ENCODE peak calls at places on chromosomes 11 and 22, in six cellular contexts. W is brain microvascular endothelial cell, A is uterus, U is lower lobe of right lung, S is fibroblast of lung, V is esophagus squamous epithelium. R is an unnamed sample. For H3K27me3, the result is how much of the 10 kb centered on the place peaks cover.

GRCh38 chr11:97815667-97816066 is 1205.1 kb upstream of the CNTN5 start:
- DNase-seq in W (no peak), A (no peak), V (no peak), S (peak), U (no peak), R (no peak)

GRCh38 chr22:17120281-17120680 is 879 bp downstream of the TMEM121B start:
- DNase-seq in S (peak), A (no peak), V (no peak), W (no peak), U (peak), R (peak)

GRCh38 chr11:65547446-65548125 is 10.6 kb downstream of the LTBP3 start:
- DNase-seq in S (no peak), A (no peak), U (no peak), V (no peak), W (no peak), R (peak)

GRCh38 chr11:77353131-77353530 is 51.6 kb upstream of the GDPD4 start:
- DNase-seq in V (no peak), A (no peak), S (peak), U (no peak), W (no peak), R (no peak)

GRCh38 chr11:27084407-27084985 is 43.9 kb downstream of the BBOX1 start:
- DNase-seq in W (no peak), S (peak), A (no peak), V (no peak), U (no peak), R (no peak)

GRCh38 chr22:36452473-36453265 is 28.8 kb downstream of the TXN2 start:
- DNase-seq in V (no peak), U (no peak), S (no peak), A (no peak), W (no peak), R (no peak)

GRCh38 chr11:128468106-128468505 is 119.3 kb downstream of the ETS1 start:
- DNase-seq in A (no peak), U (no peak), W (no peak), S (no peak), V (no peak), R (no peak)

GRCh38 chr11:1943977-1944376 is 3.2 kb upstream of the MRPL23 start:
- DNase-seq in V (no peak), U (peak), W (no peak), S (no peak), A (peak), R (peak)

GRCh38 chr11:10488121-10488580 is 33.1 kb downstream of the AMPD3 start:
- DNase-seq in V (no peak), W (no peak), S (no peak), U (no peak), A (no peak), R (no peak)

GRCh38 chr11:45771194-45771941 is 33.6 kb upstream of the SLC35C1 start:
- DNase-seq in A (peak), U (peak), S (peak), V (no peak), W (peak), R (peak)

GRCh38 chr11:8325905-8326304 is 62.2 kb upstream of the LMO1 start:
- DNase-seq in W (no peak), A (no peak), S (no peak), U (no peak), V (no peak), R (peak)

GRCh38 chr11:724733-725386 is 18.8 kb downstream of the EPS8L2 start:
- DNase-seq in W (no peak), V (no peak), U (no peak), A (no peak), S (no peak), R (no peak)

GRCh38 chr11:77525455-77526091 is 51.7 kb upstream of the PAK1 start:
- DNase-seq in V (no peak), U (no peak), S (no peak), W (no peak), A (no peak), R (no peak)

GRCh38 chr11:13292970-13293369 is 15.4 kb downstream of the BMAL1 start:
- DNase-seq in U (no peak), A (no peak), S (no peak), V (no peak), W (no peak), R (no peak)

GRCh38 chr11:66311965-66312548 is 4.8 kb downstream of the CD248 start:
- DNase-seq in U (peak), W (peak), S (peak), V (peak), A (peak), R (peak)

GRCh38 chr11:46920709-46921108 is 2.4 kb upstream of the LRP4 start:
- DNase-seq in S (peak), U (no peak), W (peak), A (peak), V (no peak), R (no peak)

GRCh38 chr11:112634551-112634950 is 326.7 kb upstream of the NCAM1 start:
- DNase-seq in V (no peak), A (no peak), U (no peak), S (no peak), W (no peak), R (no peak)

GRCh38 chr22:19622061-19622441 is 92.3 kb upstream of the SEPTIN5 start:
- DNase-seq in W (no peak), S (no peak), A (no peak), V (no peak), U (no peak), R (peak)

GRCh38 chr11:119684361-119685072 is 44.5 kb downstream of the NECTIN1 start:
- DNase-seq in A (no peak), S (peak), U (no peak), W (peak), V (no peak), R (no peak)

GRCh38 chr22:46726066-46726985 is 11.7 kb downstream of the CERK start:
- DNase-seq in U (no peak), W (no peak), A (no peak), S (no peak), V (no peak), R (no peak)

GRCh38 chr22:50529416-50530279 is at the start of gene TYMP:
- DNase-seq in U (peak), A (peak), V (no peak), S (no peak), W (no peak), R (no peak)

GRCh38 chr11:12841946-12842630 is 167.0 kb upstream of the RASSF10 start:
- DNase-seq in W (peak), A (peak), V (no peak), S (peak), U (no peak), R (no peak)

GRCh38 chr22:26045855-26046254 is 123.4 kb upstream of the SEZ6L start:
- DNase-seq in S (no peak), W (no peak), A (no peak), U (no peak), V (no peak), R (no peak)

GRCh38 chr22:26050079-26050478 is 119.2 kb upstream of the SEZ6L start:
- DNase-seq in A (no peak), W (no peak), U (no peak), S (no peak), V (no peak), R (no peak)

GRCh38 chr22:26045051-26045450 is 124.2 kb upstream of the SEZ6L start:
- DNase-seq in V (no peak), W (no peak), S (no peak), U (no peak), A (no peak), R (no peak)

GRCh38 chr22:26047516-26047915 is 121.7 kb upstream of the SEZ6L start:
- DNase-seq in W (no peak), V (no peak), U (no peak), A (no peak), S (no peak), R (no peak)

GRCh38 chr22:26047920-26048319 is 121.3 kb upstream of the SEZ6L start:
- DNase-seq in S (no peak), A (no peak), W (no peak), V (no peak), U (no peak), R (no peak)
- H3K27me3 ChIP-seq in S (under half), A (under half), W (under half), V (under half), U (under half), R (under half)

GRCh38 chr11:19951558-19952083 is 208.7 kb downstream of the DBX1 start:
- DNase-seq in W (no peak), S (peak), U (no peak), V (no peak), A (no peak), R (no peak)

GRCh38 chr11:19952101-19952605 is 208.1 kb downstream of the DBX1 start:
- DNase-seq in S (peak), A (no peak), U (no peak), V (no peak), W (no peak), R (no peak)

GRCh38 chr11:19947521-19948114 is 212.7 kb downstream of the DBX1 start:
- DNase-seq in U (no peak), V (no peak), W (no peak), S (no peak), A (no peak), R (no peak)

DNA sequence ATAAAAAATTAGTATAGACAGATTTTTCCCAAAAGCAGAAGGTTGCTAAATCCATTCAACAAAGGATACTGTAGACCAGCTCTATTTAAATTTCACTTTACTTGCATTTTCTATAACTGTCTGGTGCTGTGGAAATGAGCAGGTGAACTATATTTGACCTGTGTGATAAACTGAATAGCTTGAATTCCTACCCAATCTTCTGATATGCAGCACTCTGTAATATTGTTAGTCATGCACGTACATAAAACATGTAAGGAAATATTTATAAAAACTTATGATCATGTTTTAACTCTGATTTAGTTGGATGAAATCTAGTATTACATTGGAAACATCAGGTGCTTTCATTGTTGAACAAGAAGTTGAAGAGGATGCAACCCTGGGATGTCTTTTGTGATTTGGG is 213.6 kb downstream of the DBX1 start:
- DNase-seq in W (peak), S (no peak), A (no peak), V (no peak), U (no peak), R (no peak)
- H3K27me3 ChIP-seq in W (under half), S (under half), A (under half), V (under half), U (under half), R (under half)

GRCh38 chr22:41021655-41022454 is 70.5 kb upstream of the EP300 start:
- DNase-seq in A (peak), V (no peak), U (peak), S (peak), W (no peak), R (peak)
- H3K27me3 ChIP-seq in A (under half), V (under half), U (under half), S (under half), W (under half), R (under half)

DNA sequence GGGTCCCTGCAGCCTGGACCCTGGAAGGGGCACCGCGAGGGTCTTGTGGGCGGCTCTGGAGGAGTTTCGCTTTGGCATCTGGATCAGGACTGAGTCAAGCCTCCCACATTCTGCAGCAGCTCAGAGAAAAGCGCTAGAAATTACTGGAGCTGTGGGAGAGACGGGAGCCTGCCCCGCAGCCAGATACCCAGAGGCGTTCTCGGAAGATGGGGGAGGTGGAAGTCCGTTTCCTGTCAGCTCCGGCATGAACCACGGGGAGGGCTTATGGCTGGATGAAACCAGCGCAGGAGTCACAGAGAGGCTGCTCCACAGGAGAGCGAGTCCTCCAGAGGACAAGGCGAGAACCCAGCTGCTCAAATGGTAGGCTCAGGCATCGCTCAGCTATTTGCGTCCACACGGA is 379.3 kb downstream of the OPCML start:
- DNase-seq in W (no peak), U (no peak), S (no peak), V (no peak), A (no peak), R (no peak)
- H3K27me3 ChIP-seq in W (under half), U (under half), S (under half), V (half or more), A (under half), R (under half)

GRCh38 chr11:61761440-61762163 is 9.2 kb downstream of the MYRF start:
- DNase-seq in U (no peak), A (no peak), W (no peak), V (no peak), S (no peak), R (no peak)

GRCh38 chr11:61762798-61763197 is 10.4 kb downstream of the MYRF start:
- DNase-seq in W (no peak), V (no peak), A (peak), S (no peak), U (no peak), R (no peak)

GRCh38 chr11:61763930-61764605 is 11.6 kb downstream of the MYRF start:
- DNase-seq in A (no peak), V (no peak), U (no peak), W (no peak), S (no peak), R (no peak)

GRCh38 chr11:61760946-61761345 is 8.5 kb downstream of the MYRF start:
- DNase-seq in W (no peak), U (no peak), A (no peak), S (no peak), V (no peak), R (no peak)

DNA sequence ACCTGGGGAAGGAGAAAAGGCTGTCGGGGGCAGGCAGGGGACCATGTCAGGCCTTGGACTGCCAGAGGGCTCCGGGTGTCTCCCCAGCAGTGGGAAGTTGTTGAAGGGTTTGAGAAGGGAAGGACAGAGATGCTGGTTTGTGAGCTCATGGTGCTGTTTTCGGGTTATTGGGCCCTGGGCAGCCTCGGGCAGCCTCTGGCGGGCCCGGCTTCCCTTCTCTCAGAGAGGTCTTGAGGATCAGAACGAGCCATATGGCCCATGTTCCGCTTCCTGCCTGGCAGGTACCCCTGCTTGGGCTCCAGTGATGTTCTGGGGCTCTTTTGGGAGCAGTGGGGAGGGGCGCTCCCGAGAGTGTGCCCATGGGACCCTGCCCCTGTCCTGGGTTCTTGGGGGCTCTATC is 9.8 kb downstream of the MYRF start:
- DNase-seq in A (no peak), W (no peak), V (no peak), S (no peak), U (no peak), R (no peak)
- H3K27me3 ChIP-seq in A (under half), W (under half), V (half or more), S (under half), U (under half), R (under half)

DNA sequence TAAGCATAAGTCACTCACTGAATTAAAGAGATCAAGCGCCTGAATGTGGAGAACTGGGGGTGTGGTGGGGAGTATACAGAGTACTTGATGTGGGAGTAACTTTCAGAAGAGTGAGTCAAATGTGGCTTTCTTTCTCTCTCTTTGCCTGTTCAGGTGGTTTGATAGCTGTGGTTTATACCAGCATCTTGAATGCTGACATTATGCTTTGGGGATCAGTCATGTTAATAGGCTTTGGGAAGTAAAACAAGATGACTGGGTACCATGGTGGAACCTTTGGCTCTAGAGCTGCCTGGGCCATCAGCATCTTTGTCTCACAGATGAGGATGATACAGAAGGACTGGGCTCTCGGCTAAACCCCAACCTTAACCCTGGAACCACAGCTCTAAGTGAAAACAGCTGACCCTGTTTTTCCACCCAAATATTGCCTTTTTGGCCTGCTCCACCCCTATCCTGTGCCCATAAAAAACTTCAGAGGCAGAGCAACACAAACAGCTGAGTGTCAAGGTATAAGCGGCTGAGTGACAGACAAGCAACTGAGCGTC is 58.2 kb upstream of the GNAZ start:
- DNase-seq in U (no peak), A (no peak), S (no peak), V (no peak), W (no peak), R (no peak)
- H3K27me3 ChIP-seq in U (under half), A (under half), S (under half), V (under half), W (under half), R (under half)

GRCh38 chr11:19013181-19013857 is 47.2 kb downstream of the MRGPRX2 start:
- DNase-seq in U (no peak), V (no peak), A (no peak), S (no peak), W (no peak), R (no peak)
- H3K27me3 ChIP-seq in U (under half), V (under half), A (under half), S (under half), W (under half), R (under half)

DNA sequence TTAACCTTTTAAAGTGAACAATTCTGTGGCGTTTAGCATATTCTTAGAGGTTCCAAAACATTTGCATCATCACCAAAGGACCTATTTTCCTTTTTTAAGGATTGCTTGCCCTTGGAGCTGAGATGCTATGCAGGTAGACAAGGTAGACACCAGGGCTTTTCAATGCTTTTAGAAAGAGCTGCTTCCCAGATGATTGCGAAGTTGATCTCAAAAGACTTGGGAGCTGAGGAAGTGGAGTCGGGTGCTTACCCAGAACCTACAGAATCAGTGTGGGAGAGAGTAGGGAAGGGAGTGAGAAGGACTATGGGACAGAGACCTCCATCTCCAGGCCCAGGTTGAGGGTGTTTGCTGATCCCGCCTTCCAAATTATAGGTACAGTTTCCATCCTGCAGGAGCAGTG is 11.1 kb upstream of the ALX4 start:
- DNase-seq in S (no peak), A (no peak), U (no peak), W (no peak), V (no peak), R (no peak)
- H3K27me3 ChIP-seq in S (half or more), A (under half), U (half or more), W (half or more), V (half or more), R (half or more)

DNA sequence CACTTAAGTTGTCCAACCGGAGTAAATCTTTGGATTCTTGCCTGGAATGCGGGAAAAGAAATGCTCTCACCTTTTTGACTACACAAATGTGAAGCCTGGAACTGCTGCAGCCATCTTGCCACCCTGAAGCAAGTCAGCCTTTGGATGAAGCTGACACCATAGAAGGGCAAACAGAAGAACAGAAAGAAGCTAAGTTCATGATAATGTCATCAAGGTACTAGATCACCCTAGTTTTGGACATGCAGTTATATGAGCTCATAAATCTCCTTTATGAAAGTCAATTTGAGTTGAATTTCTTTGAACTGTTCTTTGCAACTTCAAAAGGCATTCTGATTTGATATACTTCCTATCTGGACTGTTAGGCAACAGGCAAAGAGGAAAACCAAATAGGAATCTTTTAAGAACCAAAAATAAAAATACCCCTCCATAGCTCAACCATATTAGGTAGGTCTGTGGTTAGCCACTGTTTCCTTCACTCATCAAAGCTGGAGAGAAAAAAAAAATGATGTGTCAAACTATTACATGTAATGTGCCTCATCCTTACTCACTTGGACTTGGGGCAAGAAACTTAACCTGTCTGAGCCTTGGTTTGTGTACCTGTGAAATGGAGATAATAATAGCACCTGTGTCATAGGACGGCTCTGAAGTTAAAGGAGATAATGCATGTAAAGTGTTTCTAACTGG is 91.9 kb downstream of the WT1 start:
- DNase-seq in A (no peak), W (no peak), U (no peak), S (no peak), V (no peak), R (no peak)
- H3K27me3 ChIP-seq in A (under half), W (under half), U (under half), S (under half), V (under half), R (under half)